ENCODE peak calls at places on chromosomes 2 and 18, in five cellular contexts. H is effector memory CD4-positive, alpha-beta T cell; J is HEK293T; R is mesothelial cell of epicardium; I is stimulated activated CD4-positive, alpha-beta T cell treated with anti-CD3 and anti-CD28 coated beads, Interleukin-1b, Interleukin-23, amount 100 ng/mL, for 4 hours. D is an unnamed sample.

GRCh38 chr2:69437751-69438154 is 518 bp upstream of the NFU1 start:
- DNase-seq in I (no peak), J (no peak), R (no peak), H (no peak), D (no peak)

GRCh38 chr2:219676586-219676985 is 49.2 kb downstream of the SLC4A3 start:
- DNase-seq in I (no peak), H (no peak), J (no peak), R (no peak), D (no peak)

GRCh38 chr2:88737385-88737784 is 45.9 kb downstream of the RPIA start:
- DNase-seq in J (no peak), H (no peak), I (no peak), R (no peak), D (no peak)

GRCh38 chr2:74497777-74498499 is 1.5 kb downstream of the LBX2 start:
- DNase-seq in R (peak), J (no peak), I (no peak), H (no peak), D (no peak)

GRCh38 chr2:128626758-128627515 is 308.3 kb upstream of the HS6ST1 start:
- DNase-seq in H (no peak), R (no peak), J (no peak), I (no peak), D (no peak)

GRCh38 chr18:24465491-24465890 is 5.1 kb downstream of the HRH4 start:
- DNase-seq in H (no peak), I (no peak), R (no peak), J (no peak), D (no peak)

GRCh38 chr18:21958707-21959457 is 210.5 kb upstream of the GATA6 start:
- DNase-seq in R (no peak), H (no peak), J (no peak), I (no peak), D (no peak)

GRCh38 chr18:25351280-25351772 is 640 bp downstream of the ZNF521 start:
- DNase-seq in I (no peak), H (no peak), J (no peak), R (no peak), D (no peak)

GRCh38 chr18:53534695-53535094 is 689.8 kb downstream of the MBD2 start:
- DNase-seq in J (no peak), I (no peak), R (no peak), H (no peak), D (no peak)